ENCODE peak calls at places on chromosomes 12 and 14, in four cellular contexts. X, A, C and M are unnamed samples. For H3K9me3, the result is how much of the 10 kb centered on the place peaks cover.

GRCh38 chr12:53047221-53048032 is 2.4 kb upstream of the TNS2 start:
- DNase-seq in A (peak), C (peak), X (no peak), M (peak)

GRCh38 chr14:85764809-85765208 is 234.9 kb downstream of the FLRT2 start:
- DNase-seq in C (no peak), A (peak), X (no peak), M (no peak)

GRCh38 chr12:49537709-49538601 is 875 bp upstream of the KCNH3 start:
- DNase-seq in X (no peak), C (peak), A (no peak), M (no peak)

GRCh38 chr12:122028601-122029560 is 7.2 kb downstream of the BCL7A start:
- DNase-seq in C (no peak), A (no peak), X (peak), M (no peak)

GRCh38 chr14:106347291-106347778 is 821.0 kb downstream of the TMEM121 start:
- DNase-seq in X (no peak), A (no peak), C (no peak), M (no peak)

GRCh38 chr14:55440385-55440784 is at the start of gene TBPL2:
- DNase-seq in X (no peak), A (no peak), C (no peak), M (no peak)

GRCh38 chr12:50351120-50352043 is 45.0 kb downstream of the FAM186A start:
- DNase-seq in A (no peak), C (peak), X (no peak), M (peak)

GRCh38 chr12:79973774-79974173 is 38.9 kb upstream of the PPP1R12A start:
- DNase-seq in X (no peak), A (no peak), C (no peak), M (no peak)

GRCh38 chr12:129202109-129202814 is 349.0 kb downstream of the GLT1D1 start:
- DNase-seq in X (no peak), C (no peak), A (no peak), M (no peak)

GRCh38 chr12:54631551-54631950 is 3.1 kb downstream of the LACRT start:
- DNase-seq in A (no peak), X (no peak), C (no peak), M (no peak)

GRCh38 chr12:106154781-106155273 is 16.1 kb upstream of the NUAK1 start:
- DNase-seq in X (no peak), A (no peak), C (no peak), M (no peak)

GRCh38 chr12:115763376-115763775 is 514.1 kb downstream of the MED13L start:
- DNase-seq in A (no peak), C (no peak), X (no peak), M (no peak)

GRCh38 chr12:63151898-63152700 is 1.1 kb upstream of the AVPR1A start:
- DNase-seq in A (no peak), C (no peak), X (no peak), M (peak)

GRCh38 chr12:46677749-46678148 is 148.0 kb downstream of the SLC38A4 start:
- DNase-seq in C (no peak), A (no peak), X (no peak), M (no peak)

GRCh38 chr14:99522457-99522891 is 41.3 kb downstream of the CCNK start:
- DNase-seq in A (no peak), X (no peak), C (no peak), M (no peak)

GRCh38 chr12:4833053-4833452 is 76.7 kb upstream of the KCNA1 start:
- DNase-seq in X (no peak), A (no peak), C (no peak), M (no peak)

GRCh38 chr12:59372971-59373370 is 222.9 kb upstream of the SLC16A7 start:
- DNase-seq in X (no peak), C (no peak), A (no peak), M (no peak)

GRCh38 chr12:52007158-52007921 is 594 bp downstream of the TAMALIN start:
- DNase-seq in C (peak), A (no peak), X (no peak), M (peak)

GRCh38 chr12:106140223-106140986 is 1.7 kb upstream of the NUAK1 start:
- DNase-seq in X (no peak), A (no peak), C (no peak), M (no peak)

GRCh38 chr12:3170423-3171194 is 93.4 kb downstream of the TSPAN9 start:
- DNase-seq in X (no peak), A (no peak), C (no peak), M (no peak)

GRCh38 chr14:36522347-36522971 is 2.4 kb upstream of the NKX2-1 start:
- DNase-seq in C (no peak), X (no peak), A (no peak), M (no peak)

GRCh38 chr12:544142-544541 is 84.4 kb downstream of the B4GALNT3 start:
- DNase-seq in A (no peak), C (no peak), X (no peak), M (no peak)

GRCh38 chr14:37826869-37827268 is 231.4 kb downstream of the TTC6 start:
- DNase-seq in A (no peak), C (no peak), X (no peak), M (no peak)

GRCh38 chr14:52701223-52701622 is 5.8 kb upstream of the PSMC6 start:
- DNase-seq in C (no peak), A (no peak), X (no peak), M (no peak)

GRCh38 chr14:52703664-52704063 is 3.3 kb upstream of the PSMC6 start:
- DNase-seq in X (no peak), C (no peak), A (no peak), M (no peak)

GRCh38 chr14:52706724-52707706 is at the start of gene PSMC6:
- DNase-seq in A (peak), X (peak), C (peak), M (peak)

GRCh38 chr14:52703225-52703624 is 3.8 kb upstream of the PSMC6 start:
- DNase-seq in X (no peak), A (no peak), C (peak), M (peak)

GRCh38 chr14:52706286-52706685 is 714 bp upstream of the PSMC6 start:
- DNase-seq in A (no peak), X (no peak), C (no peak), M (no peak)
- H3K27ac ChIP-seq in A (peak), X (peak), C (peak), M (peak)

DNA sequence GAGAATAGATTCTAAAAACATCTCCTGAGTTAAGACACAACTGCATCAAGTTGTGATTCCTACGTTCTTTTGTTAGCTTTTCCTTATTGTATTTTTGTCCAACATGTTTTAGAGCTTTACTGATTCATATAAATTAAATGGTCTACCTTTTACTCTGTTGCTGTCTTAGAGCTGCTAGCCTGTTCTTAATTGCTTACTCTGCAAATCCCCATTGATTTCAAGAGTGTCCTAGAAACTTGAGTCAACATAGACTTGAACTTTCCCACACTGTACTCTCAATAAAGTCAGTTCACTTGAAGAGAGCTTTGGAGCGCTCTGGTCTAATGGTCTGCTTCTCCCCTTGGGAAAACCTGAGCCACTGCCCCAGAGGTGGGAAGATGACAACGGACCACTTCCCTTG is 343.9 kb downstream of the CCER1 start:
- DNase-seq in A (no peak), X (no peak), C (no peak), M (no peak)
- H3K9me3 ChIP-seq in A (under half), X (under half), C (under half), M (under half)

DNA sequence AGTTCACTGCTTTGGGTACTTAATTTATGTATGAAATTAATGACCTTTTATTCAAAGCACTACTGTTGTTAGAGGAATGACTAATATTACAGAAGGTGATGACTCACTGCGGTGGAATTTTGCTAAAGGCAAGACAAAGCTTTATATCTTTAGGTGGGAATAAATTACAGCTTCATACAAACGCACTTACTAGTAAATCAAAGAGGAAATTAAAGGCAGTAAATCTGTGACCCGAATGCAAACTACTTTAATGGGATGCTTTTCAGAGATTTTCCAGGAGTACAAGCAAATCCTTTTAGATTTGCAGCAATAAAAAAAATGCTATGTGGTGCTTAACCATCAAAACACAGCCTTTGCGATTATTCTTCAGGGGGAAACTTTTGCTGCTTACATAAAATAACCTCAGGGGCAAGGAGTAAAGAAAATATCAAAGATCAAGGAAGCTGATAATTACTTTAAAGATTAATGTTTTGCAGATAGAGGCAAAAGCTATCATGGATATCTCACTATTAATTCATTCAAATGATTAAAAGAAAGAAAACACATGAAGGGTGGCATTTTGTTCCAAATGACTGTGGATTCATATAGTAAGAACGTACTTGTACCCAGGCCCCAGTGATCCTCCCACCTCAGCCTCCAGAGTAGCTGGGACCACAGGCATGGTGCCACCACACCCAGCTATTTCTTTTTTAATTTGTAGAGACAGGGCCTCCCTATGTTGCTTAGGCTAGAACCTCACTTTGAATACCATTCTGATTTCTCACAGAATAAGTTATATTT is 98.9 kb downstream of the DENND5B start:
- DNase-seq in X (no peak), C (no peak), A (no peak), M (no peak)
- TF ChIP-seq EP300 in X (no peak), C (no peak), A (no peak), M (no peak)

GRCh38 chr14:24395609-24396580 is 2.9 kb upstream of the NYNRIN start:
- DNase-seq in A (no peak), X (no peak), C (no peak), M (no peak)
- H3K27ac ChIP-seq in A (no peak), X (no peak), C (no peak), M (no peak)

DNA sequence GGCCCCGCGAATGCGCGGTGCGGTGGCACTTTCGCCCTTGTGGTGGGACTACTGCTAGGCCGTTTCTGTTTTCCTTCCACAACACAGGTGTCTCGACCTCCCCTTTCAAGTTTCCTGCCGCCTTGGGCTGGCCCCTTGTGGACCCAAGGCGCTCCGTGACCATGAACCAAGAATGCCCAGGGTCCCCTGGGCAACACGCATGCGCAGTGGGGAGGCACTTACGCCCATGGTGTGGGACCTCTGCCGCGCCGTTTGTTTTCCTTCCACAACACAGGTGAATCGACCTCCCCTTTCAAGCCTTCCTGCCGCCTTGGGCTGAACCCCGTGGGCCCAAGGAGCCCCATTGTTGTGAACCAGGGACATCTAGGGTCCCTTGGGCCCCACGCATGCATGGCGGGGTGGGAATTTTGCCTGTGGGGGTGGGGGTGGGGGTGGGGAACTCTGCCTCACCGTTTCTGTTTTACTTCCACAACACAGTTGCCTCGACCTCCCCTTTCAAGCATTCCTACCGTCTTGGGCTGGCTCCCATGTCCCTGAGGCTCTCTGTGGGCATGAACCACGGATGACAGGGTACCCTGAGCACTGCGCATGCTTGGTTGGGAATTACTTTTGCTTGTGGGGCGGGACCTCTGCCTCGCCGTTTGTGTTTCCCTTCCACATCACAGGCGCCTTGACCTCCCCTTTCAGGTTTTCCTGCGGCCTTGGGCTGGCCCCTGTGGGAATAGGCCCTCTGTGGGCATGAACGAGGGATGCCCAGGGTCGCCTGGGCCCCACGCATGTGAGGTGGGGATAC is 355.1 kb downstream of the ALG10 start:
- DNase-seq in A (no peak), X (no peak), C (no peak), M (no peak)
- H3K9me3 ChIP-seq in A (under half), X (under half), C (half or more), M (under half)

GRCh38 chr14:79229383-79229875 is 981.9 kb downstream of the DIO2 start:
- DNase-seq in A (no peak), C (no peak), X (no peak), M (no peak)
- TF ChIP-seq EP300 in A (no peak), C (no peak), X (no peak), M (no peak)

GRCh38 chr12:96237035-96237434 is 42.9 kb downstream of the ELK3 start:
- DNase-seq in C (no peak), X (no peak), A (no peak), M (no peak)
- H3K27ac ChIP-seq in C (peak), X (no peak), A (no peak), M (peak)

GRCh38 chr14:81955123-81955522 is 421.5 kb upstream of the SEL1L start:
- DNase-seq in C (no peak), X (no peak), A (no peak), M (no peak)

GRCh38 chr14:81952917-81953316 is 419.3 kb upstream of the SEL1L start:
- DNase-seq in C (no peak), X (no peak), A (no peak), M (no peak)

DNA sequence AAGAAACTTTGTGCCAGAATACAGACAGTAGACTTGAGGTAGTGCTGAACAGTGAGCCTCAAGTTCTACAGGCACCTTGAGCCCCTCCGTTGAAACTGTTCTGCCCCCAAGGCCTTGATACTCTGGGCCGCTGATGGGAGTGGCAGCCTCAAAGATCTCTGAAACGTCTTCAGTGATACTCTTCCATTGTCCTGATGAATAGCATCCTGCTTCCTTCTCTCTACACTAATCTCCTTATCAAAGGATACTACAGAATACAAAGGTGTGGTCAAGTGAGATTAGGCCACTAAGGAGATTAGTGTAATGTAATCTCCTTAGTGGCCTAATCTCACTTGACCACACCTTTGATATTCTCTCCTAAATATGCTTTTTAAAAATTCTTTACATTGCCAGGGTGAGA is 419.8 kb upstream of the SEL1L start:
- DNase-seq in A (no peak), X (no peak), C (no peak), M (no peak)
- H3K9me3 ChIP-seq in A (under half), X (under half), C (under half), M (under half)

GRCh38 chr12:92445253-92446081 is 257.3 kb upstream of the PLEKHG7 start:
- DNase-seq in C (no peak), A (no peak), X (peak), M (peak)

GRCh38 chr12:92440072-92440471 is 262.7 kb upstream of the PLEKHG7 start:
- DNase-seq in C (no peak), X (no peak), A (no peak), M (no peak)

GRCh38 chr12:92442782-92443181 is 260.0 kb upstream of the PLEKHG7 start:
- DNase-seq in C (no peak), X (no peak), A (no peak), M (no peak)

GRCh38 chr12:92446082-92446460 is 256.7 kb upstream of the PLEKHG7 start:
- DNase-seq in A (no peak), C (no peak), X (no peak), M (no peak)

GRCh38 chr12:92444763-92445162 is 258.0 kb upstream of the PLEKHG7 start:
- DNase-seq in C (no peak), X (no peak), A (no peak), M (peak)
- TF ChIP-seq EP300 in C (no peak), X (no peak), A (peak), M (no peak)